ENCODE peak calls at places on chromosomes 7 and 10, in eight cellular contexts. X, W, F, K, U, A, N and Z are unnamed samples.

GRCh38 chr10:12081879-12082560 is 13.3 kb downstream of the DHTKD1 start:
- DNase-seq in F (no peak), W (peak; percentile 85), U (no peak), A (peak; percentile 42), X (peak; percentile 61), N (no peak), K (no peak), Z (no peak)

GRCh38 chr10:46547331-46547880 is 9.1 kb downstream of the GPRIN2 start:
- DNase-seq in U (peak; percentile 30), K (no peak), X (no peak), W (no peak), A (no peak), F (no peak), N (no peak), Z (no peak)

GRCh38 chr7:26172048-26172447 is 20.1 kb downstream of the NFE2L3 start:
- DNase-seq in N (no peak), A (no peak), W (no peak), X (no peak), U (no peak), F (no peak), K (no peak), Z (no peak)

GRCh38 chr7:158237672-158238335 is 349.8 kb downstream of the PTPRN2 start:
- DNase-seq in A (no peak), X (no peak), F (no peak), K (no peak), W (no peak), U (no peak), N (no peak), Z (no peak)

GRCh38 chr7:156232931-156233705 is 407.5 kb upstream of the RNF32 start:
- DNase-seq in F (no peak), K (no peak), N (no peak), U (no peak), X (no peak), A (no peak), W (no peak), Z (no peak)

GRCh38 chr10:94299417-94299816 is 63.3 kb downstream of the NOC3L start:
- DNase-seq in X (peak; percentile 13), N (no peak), U (no peak), W (peak; percentile 83), K (no peak), A (peak; percentile 77), F (no peak), Z (no peak)

GRCh38 chr10:75508239-75508813 is 76.9 kb downstream of the LRMDA start:
- DNase-seq in K (no peak), X (peak; percentile 82), N (no peak), F (no peak), W (peak; percentile 97), A (peak; percentile 93), U (no peak), Z (peak; percentile 54)

GRCh38 chr10:111475720-111476119 is 398.9 kb downstream of the ADRA2A start:
- DNase-seq in X (peak; percentile 88), N (no peak), W (peak; percentile 77), A (no peak), U (no peak), K (no peak), F (no peak), Z (no peak)

GRCh38 chr7:30364773-30365172 is 80.4 kb downstream of the ZNRF2 start:
- DNase-seq in W (no peak), X (no peak), U (no peak), K (no peak), N (no peak), F (no peak), A (no peak), Z (no peak)

GRCh38 chr7:92695308-92696261 is 105.4 kb upstream of the FAM133B start:
- DNase-seq in A (peak; percentile 94), U (peak; percentile 57), N (no peak), F (peak; percentile 82), W (peak; percentile 86), K (peak; percentile 66), X (peak; percentile 82), Z (peak; percentile 87)

DNA sequence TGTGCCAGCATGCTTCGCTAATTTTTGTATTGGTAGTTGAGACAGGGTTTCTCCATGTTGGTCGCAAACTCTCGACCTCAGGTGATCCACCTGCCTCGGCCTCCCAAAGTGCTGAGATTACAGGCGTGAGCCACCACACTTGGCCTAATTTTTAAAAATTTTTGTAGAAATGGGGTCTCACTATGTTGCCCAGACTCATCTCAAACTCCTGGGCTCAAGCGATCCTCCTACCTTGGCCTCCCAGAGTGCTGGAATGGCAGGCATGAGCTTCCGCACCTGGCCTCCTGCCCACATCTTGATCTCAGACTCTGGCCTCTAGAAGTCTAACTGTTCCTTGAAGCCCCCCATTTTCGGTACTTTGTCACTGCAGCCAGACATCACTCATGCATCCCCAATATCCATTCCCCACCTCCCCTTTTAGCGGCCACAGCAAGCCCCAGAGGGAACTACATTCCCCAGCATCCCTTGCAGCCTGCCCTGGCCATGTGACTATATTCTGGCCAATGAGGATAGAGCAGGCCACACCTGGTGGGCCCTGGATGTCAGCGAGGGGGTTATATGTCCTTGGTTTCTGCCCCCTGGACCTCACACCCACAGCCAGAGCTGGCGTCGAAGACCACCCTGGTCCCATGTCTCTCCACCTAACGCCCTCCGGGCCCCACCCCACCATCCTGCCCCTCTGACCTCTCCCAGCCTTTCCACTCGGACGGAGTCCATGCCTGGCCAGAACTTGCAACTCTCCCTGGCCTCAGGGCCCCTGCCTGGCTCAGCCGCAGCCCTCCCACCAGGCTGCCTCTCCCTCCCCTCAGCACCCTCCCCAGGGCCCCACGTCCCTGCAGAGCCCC is 33.8 kb downstream of the MICALL2 start:
- DNase-seq in F (peak; percentile 16), N (no peak), A (no peak), X (peak; percentile 40), K (no peak), W (no peak), U (peak; percentile 65), Z (no peak)
- H2AFZ ChIP-seq in F (peak overlapping the region; percentile 58), N (no peak overlapping the region), A (no peak overlapping the region), X (no peak overlapping the region), K (no peak overlapping the region), W (no peak overlapping the region), U (no peak overlapping the region), Z (no peak overlapping the region)

GRCh38 chr7:80726731-80727130 is 88.3 kb downstream of the CD36 start:
- DNase-seq in U (no peak), K (no peak), N (no peak), X (no peak), A (no peak), W (no peak), F (no peak), Z (no peak)
- H2AFZ ChIP-seq in U (no peak overlapping the region), K (no peak overlapping the region), N (no peak overlapping the region), X (no peak overlapping the region), A (no peak overlapping the region), W (no peak overlapping the region), F (peak overlapping the region; percentile 37), Z (no peak overlapping the region)

DNA sequence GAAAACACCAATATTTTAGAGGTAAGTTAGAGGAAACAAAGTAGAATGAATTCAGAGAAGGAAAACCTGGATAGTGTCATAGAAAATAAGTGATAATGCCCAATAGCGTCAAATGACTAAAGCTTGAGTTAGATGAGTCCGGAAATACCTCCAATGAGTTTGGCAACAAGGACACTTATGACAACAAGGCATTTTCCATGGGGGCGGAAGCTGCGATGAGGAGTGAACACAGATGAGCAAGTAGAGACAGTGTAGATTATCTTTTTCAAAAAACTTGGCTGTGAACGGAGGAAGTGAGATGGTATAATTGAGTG is 383 bp upstream of the R3HCC1L start:
- DNase-seq in W (no peak), N (no peak), X (peak; percentile 84), A (no peak), U (no peak), F (no peak), K (peak; percentile 4), Z (no peak)
- H2AFZ ChIP-seq in W (peak overlapping the region; percentile 96), N (peak overlapping the region; percentile 97), X (peak overlapping the region; percentile 94), A (peak overlapping the region; percentile 91), U (no peak overlapping the region), F (peak overlapping the region; percentile 91), K (peak overlapping the region; percentile 81), Z (peak overlapping the region; percentile 86)

DNA sequence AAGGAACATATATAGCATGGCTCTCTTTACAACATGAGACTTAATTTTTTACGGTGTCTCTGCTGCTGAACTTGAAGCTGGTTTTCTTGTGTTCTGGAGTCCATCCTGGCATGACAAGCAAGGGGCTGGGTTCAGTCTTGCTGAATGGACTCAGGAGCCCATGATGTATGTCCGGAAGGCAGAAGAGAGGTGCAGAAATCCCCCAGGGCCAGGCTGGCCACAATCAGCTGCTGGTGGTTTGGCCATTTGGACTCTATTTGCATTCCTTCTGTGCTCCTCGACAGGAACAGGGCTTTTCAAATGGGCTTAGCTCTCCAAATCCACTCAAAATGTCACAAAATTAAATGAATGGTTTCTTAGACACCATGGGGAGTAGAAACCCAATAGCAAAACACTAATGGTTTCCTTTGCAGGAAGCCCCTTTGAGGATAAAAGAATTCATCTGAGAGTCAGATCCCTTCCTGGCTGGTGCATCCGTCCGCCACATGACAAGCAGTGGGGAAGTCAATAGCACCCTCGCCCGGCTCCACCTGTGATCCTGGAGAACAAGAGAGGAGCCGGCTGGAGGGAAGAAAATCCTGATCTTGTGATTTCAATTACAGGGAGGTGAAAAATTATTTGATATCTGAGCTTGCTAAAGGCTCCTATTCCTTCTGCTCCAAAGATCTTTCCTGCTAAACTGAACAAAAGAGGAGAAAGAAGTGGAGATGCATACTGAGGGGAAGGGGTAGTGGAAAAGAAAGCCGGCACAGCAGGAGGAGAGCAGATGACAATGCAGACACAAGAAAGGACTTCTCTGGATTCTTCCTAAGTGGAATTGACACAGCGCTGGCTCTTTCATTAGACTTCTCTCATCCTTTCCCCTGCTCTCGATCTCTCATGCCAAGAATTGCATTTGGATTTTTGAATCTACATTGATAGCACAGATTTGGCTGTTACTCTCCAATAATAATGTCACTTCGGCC is 190.7 kb downstream of the C7orf25 start:
- DNase-seq in F (no peak), K (peak; percentile 39), N (no peak), W (no peak), A (no peak), X (no peak), U (no peak), Z (no peak)
- H2AFZ ChIP-seq in F (no peak overlapping the region), K (peak overlapping the region; percentile 79), N (no peak overlapping the region), W (no peak overlapping the region), A (no peak overlapping the region), X (no peak overlapping the region), U (no peak overlapping the region), Z (no peak overlapping the region)